ENCODE peak calls at places on chromosomes 7 and 10, in four cellular contexts. One of them, this sample, is unnamed.

GRCh38 chr7:135180122-135180521 is 9.6 kb upstream of the CYREN start:
- DNase-seq in heart left ventricle: no peak
- DNase-seq in NCI-H345: no peak
- DNase-seq in pulmonary artery endothelial cell: no peak
- DNase-seq in this sample: no peak

GRCh38 chr7:76064208-76064970 is 16.5 kb downstream of the MDH2 start:
- DNase-seq in NCI-H345: no peak
- DNase-seq in heart left ventricle: no peak
- DNase-seq in pulmonary artery endothelial cell: no peak
- DNase-seq in this sample: no peak

GRCh38 chr10:103872137-103872933 is 17.0 kb upstream of the SH3PXD2A start:
- DNase-seq in pulmonary artery endothelial cell: no peak
- DNase-seq in heart left ventricle: no peak
- DNase-seq in NCI-H345: no peak
- DNase-seq in this sample: no peak

GRCh38 chr7:158829021-158829341 is 328 bp downstream of the ESYT2 start:
- DNase-seq in heart left ventricle: peak; percentile 77
- DNase-seq in NCI-H345: peak; percentile 71
- DNase-seq in pulmonary artery endothelial cell: peak; percentile 56
- DNase-seq in this sample: peak; percentile 89

GRCh38 chr7:71442492-71443196 is 310.7 kb downstream of the GALNT17 start:
- DNase-seq in pulmonary artery endothelial cell: no peak
- DNase-seq in NCI-H345: no peak
- DNase-seq in heart left ventricle: no peak
- DNase-seq in this sample: peak; percentile 63

GRCh38 chr10:132526676-132527075 is 10.9 kb upstream of the INPP5A start:
- DNase-seq in NCI-H345: no peak
- DNase-seq in heart left ventricle: peak; percentile 4
- DNase-seq in pulmonary artery endothelial cell: no peak
- DNase-seq in this sample: no peak

GRCh38 chr10:48976208-48976607 is 36.6 kb upstream of the LRRC18 start:
- DNase-seq in heart left ventricle: peak; percentile 38
- DNase-seq in NCI-H345: peak; percentile 6
- DNase-seq in pulmonary artery endothelial cell: no peak
- DNase-seq in this sample: peak; percentile 40

GRCh38 chr7:157551325-157552070 is 214.7 kb downstream of the DNAJB6 start:
- DNase-seq in pulmonary artery endothelial cell: no peak
- DNase-seq in NCI-H345: no peak
- DNase-seq in heart left ventricle: no peak
- DNase-seq in this sample: no peak

GRCh38 chr10:44192435-44192834 is 192.5 kb downstream of the CXCL12 start:
- DNase-seq in NCI-H345: no peak
- DNase-seq in pulmonary artery endothelial cell: no peak
- DNase-seq in heart left ventricle: no peak
- DNase-seq in this sample: no peak

GRCh38 chr10:119536508-119536837 is 6.0 kb downstream of the RGS10 start:
- DNase-seq in heart left ventricle: no peak
- DNase-seq in NCI-H345: no peak
- DNase-seq in pulmonary artery endothelial cell: no peak
- DNase-seq in this sample: no peak

GRCh38 chr7:116223598-116223997 is 13.3 kb downstream of the TES start:
- DNase-seq in NCI-H345: no peak
- DNase-seq in heart left ventricle: no peak
- DNase-seq in pulmonary artery endothelial cell: no peak
- DNase-seq in this sample: no peak

GRCh38 chr7:4269746-4270145 is 412.3 kb upstream of the FOXK1 start:
- DNase-seq in pulmonary artery endothelial cell: no peak
- DNase-seq in heart left ventricle: no peak
- DNase-seq in NCI-H345: no peak
- DNase-seq in this sample: no peak

GRCh38 chr7:92835140-92835850 is 1.1 kb downstream of the CDK6 start:
- DNase-seq in heart left ventricle: peak; percentile 64
- DNase-seq in pulmonary artery endothelial cell: no peak
- DNase-seq in NCI-H345: no peak
- DNase-seq in this sample: peak; percentile 84

GRCh38 chr10:122267849-122268737 is 3.0 kb upstream of the BTBD16 start:
- DNase-seq in pulmonary artery endothelial cell: no peak
- DNase-seq in heart left ventricle: peak; percentile 56
- DNase-seq in NCI-H345: peak; percentile 23
- DNase-seq in this sample: peak; percentile 43